ENCODE peak calls at places on chromosomes 2 and 18, in ten cellular contexts. V is CD8-positive, alpha-beta memory T cell; G is fibroblast of the aortic adventitia; E is A549; L is aorta; R is adrenal gland; A is thoracic aorta; X is Peyer's patch; O is dorsolateral prefrontal cortex; W is cardiac fibroblast. H is an unnamed sample.

GRCh38 chr2:71517851-71518250 is 64.5 kb downstream of the DYSF start:
- DNase-seq in V (no peak), G (no peak), E (no peak), L (no peak), R (no peak), A (no peak), X (no peak), O (no peak), W (no peak), H (no peak)

GRCh38 chr18:28715206-28715605 is 538.3 kb upstream of the CDH2 start:
- DNase-seq in V (no peak), G (peak; percentile 22), E (no peak), L (no peak), R (no peak), A (no peak), X (no peak), O (no peak), W (no peak), H (no peak)

GRCh38 chr2:192888090-192888489 is 693.4 kb upstream of the TMEFF2 start:
- DNase-seq in V (no peak), G (no peak), E (no peak), L (no peak), R (no peak), A (no peak), X (no peak), O (no peak), W (no peak), H (no peak)

GRCh38 chr2:43225093-43225787 is 1.2 kb downstream of the ZFP36L2 start:
- DNase-seq in V (peak; percentile 76), G (peak; percentile 84), E (peak; percentile 76), L (peak; percentile 80), R (peak; percentile 56), A (no peak), X (peak; percentile 79), O (peak; percentile 65), W (peak; percentile 87), H (peak; percentile 51)

GRCh38 chr2:201261471-201261870 is 1.1 kb downstream of the CASP8 start:
- DNase-seq in V (peak; percentile 57), G (no peak), E (no peak), L (no peak), R (no peak), A (no peak), X (peak; percentile 54), O (no peak), W (no peak), H (peak; percentile 59)

GRCh38 chr18:37175727-37176126 is 346.8 kb downstream of the KIAA1328 start:
- DNase-seq in V (no peak), G (no peak), E (no peak), L (no peak), R (no peak), A (no peak), X (no peak), O (no peak), W (no peak), H (no peak)

GRCh38 chr18:76615065-76615733 is 120.2 kb upstream of the ZNF516 start:
- DNase-seq in V (no peak), G (no peak), E (no peak), L (no peak), R (no peak), A (no peak), X (no peak), O (no peak), W (peak; percentile 10), H (no peak)

GRCh38 chr2:80461505-80462197 is 157.1 kb upstream of the LRRTM1 start:
- DNase-seq in V (no peak), G (peak; percentile 6), E (no peak), L (no peak), R (no peak), A (no peak), X (no peak), O (no peak), W (no peak), H (no peak)

GRCh38 chr2:16103614-16104344 is 163.4 kb downstream of the MYCN start:
- DNase-seq in V (no peak), G (no peak), E (no peak), L (no peak), R (no peak), A (no peak), X (no peak), O (no peak), W (no peak), H (no peak)

GRCh38 chr2:88437010-88437409 is 15.5 kb downstream of the FOXI3 start:
- DNase-seq in V (no peak), G (no peak), E (no peak), L (no peak), R (no peak), A (no peak), X (no peak), O (no peak), W (no peak), H (no peak)

GRCh38 chr2:176114930-176115625 is 1.5 kb upstream of the HOXD10 start:
- DNase-seq in V (no peak), G (no peak), E (no peak), L (no peak), R (no peak), A (no peak), X (peak; percentile 44), O (no peak), W (no peak), H (no peak)

GRCh38 chr2:176114120-176114929 is 2.3 kb upstream of the HOXD10 start:
- DNase-seq in V (no peak), G (no peak), E (no peak), L (no peak), R (no peak), A (no peak), X (no peak), O (no peak), W (no peak), H (no peak)

GRCh38 chr2:176117162-176117822 is 714 bp downstream of the HOXD10 start:
- DNase-seq in V (no peak), G (no peak), E (no peak), L (no peak), R (no peak), A (no peak), X (no peak), O (no peak), W (no peak), H (no peak)

GRCh38 chr2:176117823-176118376 is 1.3 kb downstream of the HOXD10 start:
- DNase-seq in V (no peak), G (no peak), E (no peak), L (no peak), R (no peak), A (no peak), X (no peak), O (no peak), W (no peak), H (no peak)

GRCh38 chr2:176115883-176116813 is at the start of gene HOXD10:
- DNase-seq in V (no peak), G (no peak), E (peak; percentile 84), L (no peak), R (no peak), A (no peak), X (peak; percentile 55), O (no peak), W (no peak), H (peak; percentile 48)
- H3K4me3 ChIP-seq in V (no peak within 1 kb of the TSS), G (no peak within 1 kb of the TSS), E (peak within 1 kb of the TSS; percentile 44), L (no peak within 1 kb of the TSS), R (no peak within 1 kb of the TSS), A (no peak within 1 kb of the TSS), X (no peak within 1 kb of the TSS), O (no peak within 1 kb of the TSS), W (no peak within 1 kb of the TSS), H (peak within 1 kb of the TSS; percentile 11)

GRCh38 chr18:63887424-63887823 is at the start of gene SERPINB2:
- DNase-seq in V (no peak), G (peak; percentile 39), E (no peak), L (no peak), R (no peak), A (no peak), X (no peak), O (no peak), W (peak; percentile 11), H (no peak)
- H3K4me3 ChIP-seq in V (no peak within 1 kb of the TSS), G (no peak within 1 kb of the TSS), E (no peak within 1 kb of the TSS), L (no peak within 1 kb of the TSS), R (no peak within 1 kb of the TSS), A (no peak within 1 kb of the TSS), X (no peak within 1 kb of the TSS), O (no peak within 1 kb of the TSS), W (no peak within 1 kb of the TSS), H (no peak within 1 kb of the TSS)

GRCh38 chr2:226797289-226797988 is 2.2 kb downstream of the IRS1 start:
- DNase-seq in V (no peak), G (no peak), E (no peak), L (peak; percentile 49), R (peak; percentile 61), A (no peak), X (peak; percentile 55), O (no peak), W (no peak), H (peak; percentile 28)
- H3K4me3 ChIP-seq in V (no peak overlapping the region), G (peak overlapping the region; percentile 82), E (peak overlapping the region; percentile 80), L (no peak overlapping the region), R (peak overlapping the region; percentile 86), A (no peak overlapping the region), X (peak overlapping the region; percentile 94), O (peak overlapping the region; percentile 76), W (peak overlapping the region; percentile 80), H (peak overlapping the region; percentile 68)

GRCh38 chr2:52805901-52806410 is 961.6 kb upstream of the CHAC2 start:
- DNase-seq in V (no peak), G (no peak), E (no peak), L (no peak), R (no peak), A (no peak), X (no peak), O (no peak), W (no peak), H (no peak)
- H3K4me3 ChIP-seq in V (no peak overlapping the region), G (no peak overlapping the region), E (no peak overlapping the region), L (no peak overlapping the region), R (no peak overlapping the region), A (no peak overlapping the region), X (no peak overlapping the region), O (no peak overlapping the region), W (no peak overlapping the region), H (no peak overlapping the region)

GRCh38 chr2:2324119-2324518 is 7.0 kb downstream of the MYT1L start:
- DNase-seq in V (no peak), G (no peak), E (no peak), L (no peak), R (no peak), A (no peak), X (no peak), O (no peak), W (no peak), H (no peak)
- H3K4me3 ChIP-seq in V (no peak overlapping the region), G (no peak overlapping the region), E (no peak overlapping the region), L (no peak overlapping the region), R (no peak overlapping the region), A (no peak overlapping the region), X (no peak overlapping the region), O (peak overlapping the region; percentile 44), W (no peak overlapping the region), H (no peak overlapping the region)

GRCh38 chr18:56447972-56448371 is 190.4 kb downstream of the TXNL1 start:
- DNase-seq in V (no peak), G (peak; percentile 29), E (no peak), L (no peak), R (no peak), A (no peak), X (no peak), O (no peak), W (no peak), H (no peak)
- H3K4me3 ChIP-seq in V (no peak overlapping the region), G (no peak overlapping the region), E (no peak overlapping the region), L (no peak overlapping the region), R (no peak overlapping the region), A (no peak overlapping the region), X (no peak overlapping the region), O (no peak overlapping the region), W (no peak overlapping the region), H (no peak overlapping the region)